ENCODE peak calls at places on chromosomes 13 and 19, in eight cellular contexts. M is progenitor cell of endocrine pancreas, R is cardiac fibroblast, G is heart right ventricle, Y is suprapubic skin, I is psoas muscle, H is upper lobe of right lung, B is AG10803. D is an unnamed sample.

GRCh38 chr19:8117991-8118390 is 31.4 kb downstream of the FBN3 start:
- DNase-seq in M (no peak), R (no peak), G (no peak), Y (no peak), I (no peak), H (no peak), B (no peak), D (no peak)

GRCh38 chr19:2491130-2491801 is 15.3 kb downstream of the GADD45B start:
- DNase-seq in M (no peak), R (peak; percentile 86), G (no peak), Y (peak; percentile 85), I (peak; percentile 70), H (peak; percentile 96), B (peak; percentile 99), D (no peak)

GRCh38 chr13:23516190-23516589 is 54.0 kb upstream of the TNFRSF19 start:
- DNase-seq in M (no peak), R (no peak), G (no peak), Y (no peak), I (no peak), H (no peak), B (no peak), D (no peak)

GRCh38 chr13:102978168-102978567 is 88.0 kb downstream of the SLC10A2 start:
- DNase-seq in M (no peak), R (peak; percentile 27), G (no peak), Y (no peak), I (no peak), H (no peak), B (no peak), D (no peak)

GRCh38 chr13:99151516-99151915 is 49.1 kb upstream of the UBAC2 start:
- DNase-seq in M (no peak), R (peak; percentile 36), G (no peak), Y (no peak), I (no peak), H (no peak), B (peak; percentile 59), D (no peak)

GRCh38 chr19:30535011-30535410 is 162.8 kb downstream of the ZNF536 start:
- DNase-seq in M (no peak), R (no peak), G (no peak), Y (no peak), I (no peak), H (no peak), B (no peak), D (no peak)

GRCh38 chr19:15841875-15842569 is 26.6 kb upstream of the OR10H1 start:
- DNase-seq in M (no peak), R (no peak), G (no peak), Y (peak; percentile 32), I (no peak), H (no peak), B (no peak), D (no peak)

GRCh38 chr13:113001251-113002140 is 32.5 kb downstream of the MCF2L start:
- DNase-seq in M (peak; percentile 38), R (peak; percentile 17), G (no peak), Y (no peak), I (no peak), H (peak; percentile 81), B (no peak), D (no peak)

GRCh38 chr13:51643882-51644281 is 59.6 kb downstream of the WDFY2 start:
- DNase-seq in M (no peak), R (peak; percentile 92), G (no peak), Y (no peak), I (no peak), H (no peak), B (peak; percentile 95), D (no peak)

GRCh38 chr19:19628499-19629134 is 597 bp upstream of the LPAR2 start:
- DNase-seq in M (peak; percentile 87), R (peak; percentile 64), G (no peak), Y (no peak), I (no peak), H (peak; percentile 82), B (peak; percentile 13), D (peak; percentile 68)

GRCh38 chr13:30907167-30907761 is 1.2 kb downstream of the MEDAG start:
- DNase-seq in M (no peak), R (peak; percentile 58), G (peak; percentile 9), Y (no peak), I (no peak), H (no peak), B (peak; percentile 48), D (no peak)

GRCh38 chr19:13149628-13150186 is 468 bp downstream of the STX10 start:
- DNase-seq in M (peak; percentile 48), R (peak; percentile 53), G (no peak), Y (peak; percentile 78), I (peak; percentile 62), H (peak; percentile 89), B (peak; percentile 34), D (no peak)

GRCh38 chr13:110138009-110138699 is 168.8 kb downstream of the COL4A1 start:
- DNase-seq in M (peak; percentile 45), R (peak; percentile 56), G (peak; percentile 56), Y (no peak), I (peak; percentile 81), H (peak; percentile 86), B (peak; percentile 57), D (peak; percentile 71)

GRCh38 chr13:21542563-21542962 is 61.4 kb downstream of the MICU2 start:
- DNase-seq in M (no peak), R (no peak), G (no peak), Y (no peak), I (no peak), H (no peak), B (peak; percentile 16), D (no peak)

GRCh38 chr19:674282-675151 is 1.7 kb upstream of the FSTL3 start:
- DNase-seq in M (no peak), R (no peak), G (no peak), Y (peak; percentile 66), I (no peak), H (no peak), B (no peak), D (no peak)

GRCh38 chr19:33554391-33554790 is 32.8 kb upstream of the PEPD start:
- DNase-seq in M (no peak), R (no peak), G (no peak), Y (no peak), I (no peak), H (peak; percentile 29), B (no peak), D (no peak)

GRCh38 chr19:9552902-9553301 is 14.5 kb upstream of the ZNF426 start:
- DNase-seq in M (no peak), R (no peak), G (no peak), Y (no peak), I (no peak), H (no peak), B (no peak), D (no peak)

GRCh38 chr13:75365724-75366173 is 116.2 kb downstream of the TBC1D4 start:
- DNase-seq in M (no peak), R (peak; percentile 46), G (no peak), Y (no peak), I (no peak), H (no peak), B (peak; percentile 69), D (peak; percentile 66)

GRCh38 chr19:43229315-43229714 is 23.9 kb upstream of the PSG4 start:
- DNase-seq in M (no peak), R (peak; percentile 15), G (no peak), Y (no peak), I (no peak), H (no peak), B (peak; percentile 31), D (no peak)
- TF ChIP-seq CTCF in M (no peak), R (peak; percentile 33), G (no peak), Y (no peak), I (no peak), H (no peak), B (peak; percentile 38), D (no peak)

DNA sequence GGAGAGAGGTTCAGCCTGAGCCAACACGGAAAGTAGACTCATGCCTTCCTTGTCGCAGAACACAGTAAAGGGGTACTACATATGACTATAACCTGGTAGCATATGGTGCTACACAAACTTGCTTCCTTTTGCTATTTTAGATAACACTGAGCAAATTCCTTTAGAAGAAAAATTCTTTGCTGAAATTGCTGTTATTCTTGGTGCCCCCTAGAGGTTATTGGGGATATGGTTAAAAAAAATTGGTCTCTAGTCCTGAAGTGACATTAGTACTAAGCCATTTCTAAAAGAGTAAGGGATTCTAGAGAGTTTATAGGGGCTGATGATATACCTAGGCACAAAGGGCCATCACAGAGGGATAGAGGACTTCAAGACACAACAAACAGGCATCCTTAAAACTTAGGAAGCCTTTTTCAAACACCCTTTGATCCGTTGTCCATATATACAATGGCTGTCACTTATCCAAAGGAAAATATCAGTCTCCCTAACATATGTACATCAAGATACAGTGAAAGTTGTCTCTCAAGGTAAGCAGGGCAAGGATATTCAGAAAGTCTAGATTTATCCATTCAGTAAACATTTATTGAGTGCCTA is 13.9 kb upstream of the HS6ST3 start:
- DNase-seq in M (no peak), R (peak; percentile 49), G (no peak), Y (no peak), I (no peak), H (no peak), B (peak; percentile 26), D (no peak)
- TF ChIP-seq CTCF in M (peak; percentile 58), R (peak; percentile 69), G (no peak), Y (peak; percentile 27), I (peak; percentile 34), H (peak; percentile 56), B (peak; percentile 78), D (peak; percentile 17)

DNA sequence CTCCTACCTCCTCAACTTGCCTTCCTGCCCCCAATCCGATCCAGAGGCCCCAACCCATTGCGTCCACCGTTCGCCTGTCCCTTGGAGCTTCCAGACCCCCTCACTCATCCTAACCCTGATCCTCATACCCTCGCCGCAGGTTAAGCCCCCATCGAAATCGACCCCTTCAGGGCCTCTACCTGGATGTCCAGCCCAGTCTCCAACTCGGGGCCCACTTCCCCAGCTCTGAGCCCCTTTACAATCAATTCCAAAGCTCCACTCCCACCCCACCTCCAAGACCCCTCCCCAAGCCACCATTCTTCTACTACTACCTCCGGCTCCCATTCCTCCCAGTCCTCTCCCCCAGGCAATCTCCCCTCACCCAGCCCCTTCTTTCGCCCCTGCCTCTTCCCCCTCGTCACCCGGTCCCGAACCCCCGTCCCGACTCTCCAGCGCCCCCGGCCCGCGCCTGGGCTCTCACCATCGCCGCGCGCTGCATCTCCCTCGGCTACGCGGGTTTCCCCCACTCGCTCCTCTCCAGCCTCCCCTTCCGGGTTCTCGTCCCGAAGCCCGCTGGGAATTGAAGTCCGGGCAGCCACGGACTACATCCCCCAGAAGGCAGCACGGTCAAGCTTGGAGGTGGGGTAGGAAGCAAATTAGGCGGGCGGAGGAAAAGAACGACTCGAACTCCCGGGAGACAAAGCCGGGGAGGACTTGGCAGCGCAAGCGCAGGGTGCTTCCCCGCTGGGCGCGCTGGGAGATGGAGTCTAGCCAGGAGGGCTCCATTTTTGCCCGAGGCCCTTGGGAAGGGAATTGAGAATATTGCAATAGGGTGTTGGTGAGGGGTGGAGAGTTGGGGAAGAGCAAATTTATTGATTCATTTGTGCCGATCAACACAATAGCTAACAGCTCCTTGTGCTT is at the start of gene FBXO46:
- DNase-seq in M (peak; percentile 92), R (peak; percentile 100), G (peak; percentile 99), Y (peak; percentile 98), I (peak; percentile 96), H (peak; percentile 97), B (peak; percentile 98), D (peak; percentile 98)
- TF ChIP-seq CTCF in M (peak; percentile 15), R (no peak), G (no peak), Y (no peak), I (no peak), H (no peak), B (peak; percentile 8), D (peak; percentile 23)

DNA sequence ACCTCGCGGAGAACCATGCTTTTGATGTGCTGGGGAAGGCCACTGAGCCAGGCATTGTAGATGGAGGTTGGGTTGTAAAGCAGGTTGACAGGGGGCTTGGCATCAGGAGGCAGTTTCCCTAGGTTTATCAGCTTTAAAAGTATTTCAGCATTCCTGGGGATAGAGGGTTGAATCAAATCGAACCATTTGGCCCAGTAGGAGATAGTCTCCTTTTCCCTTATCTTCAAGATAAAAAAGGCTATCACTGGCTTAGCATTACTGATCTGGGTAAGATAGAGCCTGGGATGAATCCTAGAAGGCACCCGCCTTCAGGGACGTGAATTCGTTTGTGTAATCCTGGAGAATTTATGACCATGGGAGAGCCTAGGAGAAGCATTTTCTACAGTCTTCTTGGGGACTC is 30.6 kb downstream of the SLC6A16 start:
- DNase-seq in M (no peak), R (no peak), G (no peak), Y (no peak), I (no peak), H (no peak), B (no peak), D (no peak)
- TF ChIP-seq CTCF in M (no peak), R (no peak), G (no peak), Y (no peak), I (no peak), H (no peak), B (no peak), D (no peak)